ENCODE peak calls at places on chromosomes 12 and 14, in four cellular contexts. Q, J, D and T are unnamed samples.

GRCh38 chr14:77051101-77051500 is 22.6 kb upstream of the IRF2BPL start:
- DNase-seq in D (no peak), Q (peak; percentile 35), J (no peak), T (no peak)

GRCh38 chr12:53842686-53843085 is 90.9 kb upstream of the CISTR start:
- DNase-seq in D (no peak), J (no peak), Q (no peak), T (no peak)

GRCh38 chr14:95335071-95335470 is 15.4 kb upstream of the CLMN start:
- DNase-seq in D (no peak), J (no peak), Q (no peak), T (no peak)

GRCh38 chr12:46891306-46891705 is 65.5 kb upstream of the SLC38A4 start:
- DNase-seq in D (no peak), J (peak; percentile 32), Q (no peak), T (no peak)

GRCh38 chr12:54983536-54984102 is 943 bp downstream of the TESPA1 start:
- DNase-seq in J (no peak), D (no peak), Q (no peak), T (no peak)

GRCh38 chr14:93943052-93943451 is 15.9 kb downstream of the FAM181A start:
- DNase-seq in D (no peak), J (no peak), Q (no peak), T (no peak)

GRCh38 chr14:104563742-104564615 is 15.6 kb upstream of the C14orf180 start:
- DNase-seq in D (peak; percentile 10), Q (peak; percentile 77), J (peak; percentile 18), T (no peak)

GRCh38 chr12:26268841-26269553 is 73.6 kb downstream of the SSPN start:
- DNase-seq in D (no peak), J (no peak), Q (peak; percentile 38), T (no peak)

GRCh38 chr14:94129758-94130414 is 482 bp upstream of the IFI27L2 start:
- DNase-seq in J (no peak), Q (no peak), D (no peak), T (peak; percentile 37)

GRCh38 chr14:78752789-78753188 is 582.6 kb downstream of the NRXN3 start:
- DNase-seq in J (no peak), Q (peak; percentile 27), D (no peak), T (no peak)

GRCh38 chr12:1978078-1978477 is 26.2 kb downstream of the DCP1B start:
- DNase-seq in Q (no peak), J (no peak), D (no peak), T (no peak)

GRCh38 chr12:96343347-96343954 is 56.8 kb downstream of the CDK17 start:
- DNase-seq in Q (no peak), D (no peak), J (no peak), T (no peak)

GRCh38 chr12:67534046-67534445 is 114.5 kb upstream of the DYRK2 start:
- DNase-seq in D (no peak), J (no peak), Q (no peak), T (no peak)

GRCh38 chr14:56855891-56856461 is 45.7 kb upstream of the OTX2 start:
- DNase-seq in Q (no peak), J (no peak), D (no peak), T (no peak)

GRCh38 chr12:64675795-64676194 is 65.5 kb downstream of the RASSF3 start:
- DNase-seq in D (no peak), Q (peak; percentile 71), J (no peak), T (no peak)

GRCh38 chr14:80638620-80639215 is 302.8 kb downstream of the CEP128 start:
- DNase-seq in J (no peak), D (no peak), Q (no peak), T (peak; percentile 68)

GRCh38 chr14:32816588-32816987 is 122.1 kb upstream of the NPAS3 start:
- DNase-seq in D (no peak), J (no peak), Q (no peak), T (no peak)